ENCODE peak calls at places on chromosome X, in four cellular contexts. F is stomach, A is upper lobe of left lung, P is suprapubic skin. W is an unnamed sample.

GRCh38 chrX:64662876-64663275 is 267.6 kb upstream of the MTMR8 start:
- DNase-seq in F (no peak), A (no peak), P (no peak), W (no peak)

GRCh38 chrX:475926-476723 is 89.4 kb upstream of the PPP2R3B start:
- DNase-seq in F (no peak), A (no peak), P (no peak), W (no peak)

GRCh38 chrX:19886375-19886774 is 1.0 kb downstream of the SH3KBP1 start:
- DNase-seq in F (no peak), A (no peak), P (no peak), W (no peak)

GRCh38 chrX:11124094-11124493 is 13.0 kb downstream of the HCCS start:
- DNase-seq in F (no peak), A (no peak), P (no peak), W (no peak)

GRCh38 chrX:53357799-53358530 is 64.5 kb downstream of the SMC1A start:
- DNase-seq in F (no peak), A (no peak), P (no peak), W (no peak)

GRCh38 chrX:39258331-39258730 is 457.1 kb downstream of the MID1IP1 start:
- DNase-seq in F (no peak), A (no peak), P (no peak), W (no peak)

GRCh38 chrX:119853449-119853848 is 686 bp upstream of the UPF3B start:
- DNase-seq in F (no peak), A (no peak), P (no peak), W (peak)

GRCh38 chrX:109481986-109482385 is at the start of gene GUCY2F:
- DNase-seq in F (no peak), A (no peak), P (no peak), W (no peak)

GRCh38 chrX:150326843-150327242 is 36.3 kb upstream of the MAMLD1 start:
- DNase-seq in F (no peak), A (no peak), P (no peak), W (no peak)

GRCh38 chrX:101208152-101208905 is 11.3 kb upstream of the DRP2 start:
- DNase-seq in F (no peak), A (no peak), P (no peak), W (no peak)

GRCh38 chrX:21374163-21374993 is at the start of gene CNKSR2:
- DNase-seq in F (peak), A (no peak), P (peak), W (peak)

GRCh38 chrX:109742722-109743121 is 9.7 kb upstream of the ACSL4 start:
- DNase-seq in F (no peak), A (no peak), P (no peak), W (no peak)

GRCh38 chrX:115941388-115941787 is 229.2 kb upstream of the AGTR2 start:
- DNase-seq in F (no peak), A (no peak), P (no peak), W (no peak)

GRCh38 chrX:33339219-33339618 is 127.9 kb upstream of the DMD start:
- DNase-seq in F (no peak), A (no peak), P (no peak), W (no peak)

GRCh38 chrX:36916941-36917340 is 91.2 kb upstream of the FAM47C start:
- DNase-seq in F (no peak), A (no peak), P (no peak), W (no peak)

GRCh38 chrX:67435536-67435935 is 108.3 kb upstream of the AR start:
- DNase-seq in F (no peak), A (no peak), P (no peak), W (no peak)

GRCh38 chrX:119223784-119224183 is 12.3 kb upstream of the PGRMC1 start:
- DNase-seq in F (no peak), A (no peak), P (no peak), W (no peak)

GRCh38 chrX:22109442-22109841 is 77.3 kb downstream of the PHEX start:
- DNase-seq in F (no peak), A (no peak), P (no peak), W (no peak)

GRCh38 chrX:1027680-1028079 is 184.8 kb downstream of the CRLF2 start:
- DNase-seq in F (no peak), A (no peak), P (no peak), W (no peak)

GRCh38 chrX:14027031-14027430 is 2.7 kb downstream of the GEMIN8 start:
- DNase-seq in F (no peak), A (no peak), P (no peak), W (no peak)

GRCh38 chrX:15328821-15329220 is 6.5 kb downstream of the PIGA start:
- DNase-seq in F (no peak), A (no peak), P (no peak), W (no peak)

GRCh38 chrX:19616959-19617358 is 101.7 kb upstream of the MAP3K15 start:
- DNase-seq in F (no peak), A (no peak), P (no peak), W (no peak)

DNA sequence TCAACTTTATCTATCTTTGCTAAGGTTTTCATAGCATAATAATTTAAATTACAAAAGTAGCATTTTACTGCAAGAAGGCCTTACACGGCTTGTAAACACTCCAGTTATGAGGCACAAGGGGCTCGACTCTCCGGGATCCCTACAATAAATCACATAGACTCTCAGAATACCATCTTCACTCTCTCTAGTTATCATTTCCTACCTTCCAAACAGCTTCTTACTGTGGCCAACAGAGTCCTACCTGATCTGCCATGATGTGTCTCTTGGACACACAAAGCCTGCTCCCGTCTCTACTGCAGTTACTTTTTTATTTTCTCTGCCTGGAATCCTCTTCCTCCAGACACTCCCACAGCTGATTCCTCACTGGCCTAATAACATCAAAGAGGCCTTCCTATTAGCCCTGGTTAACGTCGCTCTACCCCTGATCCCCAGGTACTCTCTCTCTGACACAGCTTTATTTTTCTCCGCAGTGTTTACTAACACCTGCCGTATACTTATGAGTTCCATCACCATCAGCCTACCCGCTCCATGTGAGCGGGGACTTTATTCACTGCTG is 559.6 kb upstream of the DIPK2B start:
- DNase-seq in F (no peak), A (no peak), P (no peak), W (no peak)
- TF ChIP-seq POLR2A in F (no peak), A (no peak), P (no peak), W (no peak)

GRCh38 chrX:10101269-10101668 is 55.5 kb upstream of the CLCN4 start:
- DNase-seq in F (no peak), A (peak), P (no peak), W (no peak)
- TF ChIP-seq EP300 in F (no peak), A (no peak), P (no peak), W (no peak)

GRCh38 chrX:107029752-107030151 is 29.7 kb upstream of the MORC4 start:
- DNase-seq in F (no peak), A (no peak), P (no peak), W (no peak)
- TF ChIP-seq POLR2AphosphoS5 in F (no peak), A (no peak), P (no peak), W (no peak)

GRCh38 chrX:107675365-107675654 is 47.0 kb downstream of the PRPS1 start:
- DNase-seq in F (no peak), A (no peak), P (no peak), W (no peak)
- TF ChIP-seq POLR2A in F (no peak), A (no peak), P (no peak), W (no peak)

GRCh38 chrX:31845003-31845402 is 773.2 kb upstream of the FTHL17 start:
- DNase-seq in F (no peak), A (no peak), P (no peak), W (no peak)

GRCh38 chrX:31851761-31852160 is 779.9 kb upstream of the FTHL17 start:
- DNase-seq in F (no peak), A (no peak), P (no peak), W (no peak)

DNA sequence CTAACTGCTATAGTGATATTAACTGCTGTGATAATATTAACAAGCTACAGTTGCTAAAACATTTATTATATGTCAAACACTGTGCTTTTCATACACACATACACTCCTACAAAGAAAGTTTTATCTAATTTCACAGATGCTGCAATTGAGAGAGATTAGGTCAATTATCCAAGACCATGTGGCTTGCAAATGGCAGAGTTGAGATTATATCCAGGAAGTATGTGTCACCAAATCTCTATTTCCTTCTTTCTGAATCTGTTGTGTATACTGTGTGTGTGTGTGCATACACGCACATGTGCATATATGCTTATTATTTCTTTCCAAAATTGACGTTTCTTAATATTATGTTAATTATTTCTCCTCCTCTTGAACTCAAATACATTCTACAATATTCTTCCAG is 775.9 kb upstream of the FTHL17 start:
- DNase-seq in F (no peak), A (no peak), P (no peak), W (no peak)
- TF ChIP-seq EP300 in F (no peak), A (no peak), P (no peak), W (no peak)

GRCh38 chrX:136183175-136183574 is 35.8 kb downstream of the FHL1 start:
- DNase-seq in F (no peak), A (no peak), P (no peak), W (no peak)

GRCh38 chrX:136186023-136186413 is 38.7 kb downstream of the FHL1 start:
- DNase-seq in F (no peak), A (no peak), P (no peak), W (no peak)

GRCh38 chrX:136182394-136182793 is 35.1 kb downstream of the FHL1 start:
- DNase-seq in F (no peak), A (no peak), P (no peak), W (no peak)

GRCh38 chrX:136183917-136184316 is 36.6 kb downstream of the FHL1 start:
- DNase-seq in F (no peak), A (no peak), P (no peak), W (no peak)

GRCh38 chrX:136185409-136186022 is 38.2 kb downstream of the FHL1 start:
- DNase-seq in F (no peak), A (no peak), P (no peak), W (no peak)
- TF ChIP-seq POLR2AphosphoS5 in F (peak), A (no peak), P (no peak), W (no peak)

W was measured in transverse colon.